ENCODE peak calls at places on chromosomes 7 and 10, in four cellular contexts. One of them, this sample, is unnamed.

GRCh38 chr10:62790019-62790555 is 14.4 kb upstream of the ADO start:
- DNase-seq in AG09319: no peak
- DNase-seq in ovary: no peak
- DNase-seq in kidney epithelial cell: no peak
- DNase-seq in this sample: no peak

GRCh38 chr7:39540320-39540719 is 25.9 kb upstream of the YAE1 start:
- DNase-seq in AG09319: no peak
- DNase-seq in ovary: no peak
- DNase-seq in kidney epithelial cell: no peak
- DNase-seq in this sample: no peak

GRCh38 chr7:138926241-138926612 is 55.0 kb downstream of the KIAA1549 start:
- DNase-seq in AG09319: no peak
- DNase-seq in ovary: no peak
- DNase-seq in kidney epithelial cell: no peak
- DNase-seq in this sample: no peak

GRCh38 chr7:1864126-1864940 is 194.3 kb downstream of the ELFN1 start:
- DNase-seq in kidney epithelial cell: no peak
- DNase-seq in AG09319: no peak
- DNase-seq in ovary: no peak
- DNase-seq in this sample: no peak

GRCh38 chr10:61284222-61284890 is 168.8 kb downstream of the TMEM26 start:
- DNase-seq in AG09319: no peak
- DNase-seq in kidney epithelial cell: no peak
- DNase-seq in ovary: no peak
- DNase-seq in this sample: no peak

GRCh38 chr7:158885624-158886023 is 29.3 kb downstream of the DYNC2I1 start:
- DNase-seq in ovary: no peak
- DNase-seq in kidney epithelial cell: no peak
- DNase-seq in AG09319: no peak
- DNase-seq in this sample: no peak

GRCh38 chr10:14325325-14325955 is 5.3 kb downstream of the FRMD4A start:
- DNase-seq in ovary: peak
- DNase-seq in AG09319: no peak
- DNase-seq in kidney epithelial cell: no peak
- DNase-seq in this sample: no peak

GRCh38 chr10:110229155-110229554 is 21.8 kb downstream of the MXI1 start:
- DNase-seq in kidney epithelial cell: no peak
- DNase-seq in AG09319: no peak
- DNase-seq in ovary: no peak
- DNase-seq in this sample: no peak

GRCh38 chr7:12895296-12895695 is 207.9 kb downstream of the ARL4A start:
- DNase-seq in AG09319: peak
- DNase-seq in kidney epithelial cell: no peak
- DNase-seq in ovary: no peak
- DNase-seq in this sample: no peak

GRCh38 chr7:148303295-148304013 is 287.1 kb upstream of the C7orf33 start:
- DNase-seq in ovary: peak
- DNase-seq in kidney epithelial cell: peak
- DNase-seq in AG09319: no peak
- DNase-seq in this sample: peak

GRCh38 chr7:104106106-104106505 is 101.7 kb downstream of the ORC5 start:
- DNase-seq in kidney epithelial cell: no peak
- DNase-seq in AG09319: no peak
- DNase-seq in ovary: no peak
- DNase-seq in this sample: no peak

GRCh38 chr7:95577137-95577536 is 19.2 kb downstream of the PDK4 start:
- DNase-seq in kidney epithelial cell: no peak
- DNase-seq in AG09319: no peak
- DNase-seq in ovary: no peak
- DNase-seq in this sample: no peak

GRCh38 chr7:41164440-41164839 is 538.5 kb downstream of the INHBA start:
- DNase-seq in kidney epithelial cell: no peak
- DNase-seq in AG09319: no peak
- DNase-seq in ovary: no peak
- DNase-seq in this sample: no peak

GRCh38 chr7:44376429-44377133 is 51.2 kb upstream of the CAMK2B start:
- DNase-seq in ovary: no peak
- DNase-seq in AG09319: no peak
- DNase-seq in kidney epithelial cell: no peak
- DNase-seq in this sample: no peak

GRCh38 chr10:17452060-17452894 is 2.1 kb downstream of the ST8SIA6 start:
- DNase-seq in ovary: no peak
- DNase-seq in kidney epithelial cell: no peak
- DNase-seq in AG09319: no peak
- DNase-seq in this sample: no peak

GRCh38 chr10:230758-231157 is 95.5 kb downstream of the ZMYND11 start:
- DNase-seq in AG09319: no peak
- DNase-seq in kidney epithelial cell: no peak
- DNase-seq in ovary: no peak
- DNase-seq in this sample: no peak

GRCh38 chr10:3068201-3068967 is 1.0 kb downstream of the PFKP start:
- DNase-seq in AG09319: no peak
- DNase-seq in kidney epithelial cell: no peak
- DNase-seq in ovary: peak
- DNase-seq in this sample: peak

GRCh38 chr7:101235050-101235449 is 2.6 kb downstream of the CLDN15 start:
- DNase-seq in kidney epithelial cell: no peak
- DNase-seq in ovary: no peak
- DNase-seq in AG09319: no peak
- DNase-seq in this sample: no peak
- TF ChIP-seq CTCF in kidney epithelial cell: peak
- TF ChIP-seq CTCF in ovary: no peak
- TF ChIP-seq CTCF in AG09319: peak
- TF ChIP-seq CTCF in this sample: peak

GRCh38 chr7:116293633-116294032 is 83.3 kb downstream of the TES start:
- DNase-seq in AG09319: no peak
- DNase-seq in ovary: no peak
- DNase-seq in kidney epithelial cell: no peak
- DNase-seq in this sample: no peak

GRCh38 chr7:116291937-116292336 is 81.6 kb downstream of the TES start:
- DNase-seq in kidney epithelial cell: no peak
- DNase-seq in ovary: no peak
- DNase-seq in AG09319: no peak
- DNase-seq in this sample: no peak

GRCh38 chr7:116293139-116293538 is 82.8 kb downstream of the TES start:
- DNase-seq in kidney epithelial cell: no peak
- DNase-seq in AG09319: no peak
- DNase-seq in ovary: no peak
- DNase-seq in this sample: no peak

GRCh38 chr7:116292381-116292780 is 82.0 kb downstream of the TES start:
- DNase-seq in AG09319: no peak
- DNase-seq in kidney epithelial cell: no peak
- DNase-seq in ovary: no peak
- DNase-seq in this sample: no peak

DNA sequence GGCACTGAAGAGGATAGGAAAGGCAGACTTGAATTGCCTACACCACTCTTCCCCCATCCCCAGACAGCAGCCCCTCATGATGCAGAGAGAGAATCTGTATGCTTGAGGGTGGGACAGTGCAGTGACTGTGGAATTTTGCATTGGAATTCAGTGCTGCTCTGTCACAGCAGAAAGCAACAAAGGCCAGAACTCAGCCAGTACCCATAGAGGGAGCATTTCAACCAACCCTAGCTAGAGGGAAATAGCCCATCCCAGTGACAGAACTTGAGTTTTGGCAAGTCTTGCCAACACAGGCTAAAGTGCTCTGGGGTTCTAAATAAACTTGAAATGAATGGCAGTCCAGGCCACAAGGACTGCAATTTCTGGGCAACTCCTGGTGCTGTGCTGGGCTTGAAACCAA is 80.4 kb downstream of the TES start:
- DNase-seq in kidney epithelial cell: no peak
- DNase-seq in AG09319: no peak
- DNase-seq in ovary: no peak
- DNase-seq in this sample: no peak
- TF ChIP-seq CTCF in kidney epithelial cell: no peak
- TF ChIP-seq CTCF in AG09319: no peak
- TF ChIP-seq CTCF in ovary: no peak
- TF ChIP-seq CTCF in this sample: no peak

GRCh38 chr10:93066544-93066913 is 5.9 kb downstream of the CYP26C1 start:
- DNase-seq in kidney epithelial cell: no peak
- DNase-seq in AG09319: no peak
- DNase-seq in ovary: no peak
- DNase-seq in this sample: no peak

GRCh38 chr10:93068411-93069244 is 5.1 kb upstream of the CYP26A1 start:
- DNase-seq in AG09319: no peak
- DNase-seq in kidney epithelial cell: no peak
- DNase-seq in ovary: no peak
- DNase-seq in this sample: no peak

GRCh38 chr10:93069245-93069561 is 4.5 kb upstream of the CYP26A1 start:
- DNase-seq in ovary: no peak
- DNase-seq in kidney epithelial cell: no peak
- DNase-seq in AG09319: no peak
- DNase-seq in this sample: no peak

GRCh38 chr10:93065675-93066543 is 5.3 kb downstream of the CYP26C1 start:
- DNase-seq in ovary: no peak
- DNase-seq in AG09319: no peak
- DNase-seq in kidney epithelial cell: no peak
- DNase-seq in this sample: no peak

GRCh38 chr10:93067443-93068365 is 6.0 kb upstream of the CYP26A1 start:
- DNase-seq in AG09319: no peak
- DNase-seq in ovary: no peak
- DNase-seq in kidney epithelial cell: no peak
- DNase-seq in this sample: no peak
- TF ChIP-seq CTCF in AG09319: no peak
- TF ChIP-seq CTCF in ovary: no peak
- TF ChIP-seq CTCF in kidney epithelial cell: no peak
- TF ChIP-seq CTCF in this sample: no peak

GRCh38 chr7:23530355-23530754 is 1.4 kb downstream of the TRA2A start:
- DNase-seq in kidney epithelial cell: no peak
- DNase-seq in ovary: no peak
- DNase-seq in AG09319: no peak
- DNase-seq in this sample: no peak
- TF ChIP-seq CTCF in kidney epithelial cell: no peak
- TF ChIP-seq CTCF in ovary: no peak
- TF ChIP-seq CTCF in AG09319: no peak
- TF ChIP-seq CTCF in this sample: no peak

GRCh38 chr7:20470726-20471125 is 140.0 kb downstream of the ITGB8 start:
- DNase-seq in ovary: no peak
- DNase-seq in AG09319: no peak
- DNase-seq in kidney epithelial cell: no peak
- DNase-seq in this sample: no peak
- TF ChIP-seq CTCF in ovary: no peak
- TF ChIP-seq CTCF in AG09319: no peak
- TF ChIP-seq CTCF in kidney epithelial cell: no peak
- TF ChIP-seq CTCF in this sample: no peak

GRCh38 chr10:73874267-73875138 is at the start of gene CAMK2G:
- DNase-seq in kidney epithelial cell: no peak
- DNase-seq in AG09319: peak
- DNase-seq in ovary: peak
- DNase-seq in this sample: peak

GRCh38 chr10:73871295-73871914 is 3.0 kb downstream of the CAMK2G start:
- DNase-seq in kidney epithelial cell: no peak
- DNase-seq in AG09319: no peak
- DNase-seq in ovary: no peak
- DNase-seq in this sample: no peak

GRCh38 chr10:73873843-73874215 is 526 bp downstream of the CAMK2G start:
- DNase-seq in AG09319: no peak
- DNase-seq in ovary: no peak
- DNase-seq in kidney epithelial cell: no peak
- DNase-seq in this sample: peak

GRCh38 chr10:73873163-73873842 is 1.1 kb downstream of the CAMK2G start:
- DNase-seq in kidney epithelial cell: no peak
- DNase-seq in AG09319: no peak
- DNase-seq in ovary: no peak
- DNase-seq in this sample: no peak

DNA sequence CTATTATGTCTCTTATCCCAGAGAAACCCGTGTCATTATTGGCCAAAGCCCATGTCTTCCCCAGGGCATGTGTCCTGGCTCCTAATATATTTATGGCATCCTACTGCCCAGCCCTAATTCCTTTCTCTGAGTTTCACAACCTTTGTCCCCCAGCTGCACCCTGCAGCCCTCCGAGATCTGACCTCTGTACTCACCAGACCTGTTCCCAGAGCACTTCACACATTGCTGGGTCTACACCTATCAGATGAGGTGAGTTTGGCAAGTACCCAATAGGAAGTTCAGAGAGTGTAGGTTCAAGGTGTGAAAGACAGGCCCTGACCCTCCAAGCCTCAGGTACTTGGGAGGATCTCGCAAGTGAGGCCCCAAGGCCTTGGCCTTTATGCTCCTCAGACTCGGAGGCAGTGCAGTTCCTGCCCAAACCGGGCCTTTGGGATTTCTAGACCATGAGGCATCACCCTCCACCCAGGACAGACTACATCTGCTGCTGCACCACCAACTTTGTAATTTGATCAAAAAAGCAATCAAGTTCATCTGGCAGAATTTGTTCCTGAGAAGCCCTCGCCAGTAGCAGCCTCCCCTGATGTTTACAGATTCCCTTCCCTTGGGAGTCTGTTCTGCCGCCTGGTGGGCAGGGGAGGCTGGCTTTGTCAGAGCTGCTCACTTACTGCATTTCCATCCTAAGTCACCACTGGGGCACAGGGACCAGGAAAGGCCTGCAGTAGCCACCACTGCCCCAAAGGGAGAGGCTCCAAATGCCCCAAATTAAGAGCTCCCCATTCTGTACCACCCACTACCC is 2.2 kb downstream of the CAMK2G start:
- DNase-seq in AG09319: peak
- DNase-seq in ovary: no peak
- DNase-seq in kidney epithelial cell: no peak
- DNase-seq in this sample: no peak
- TF ChIP-seq CTCF in AG09319: peak
- TF ChIP-seq CTCF in ovary: no peak
- TF ChIP-seq CTCF in kidney epithelial cell: peak
- TF ChIP-seq CTCF in this sample: peak

GRCh38 chr7:106521115-106521514 is 139.8 kb downstream of the CCDC71L start:
- DNase-seq in kidney epithelial cell: no peak
- DNase-seq in ovary: no peak
- DNase-seq in AG09319: no peak
- DNase-seq in this sample: no peak
- TF ChIP-seq CTCF in kidney epithelial cell: peak
- TF ChIP-seq CTCF in ovary: no peak
- TF ChIP-seq CTCF in AG09319: no peak
- TF ChIP-seq CTCF in this sample: no peak

DNA sequence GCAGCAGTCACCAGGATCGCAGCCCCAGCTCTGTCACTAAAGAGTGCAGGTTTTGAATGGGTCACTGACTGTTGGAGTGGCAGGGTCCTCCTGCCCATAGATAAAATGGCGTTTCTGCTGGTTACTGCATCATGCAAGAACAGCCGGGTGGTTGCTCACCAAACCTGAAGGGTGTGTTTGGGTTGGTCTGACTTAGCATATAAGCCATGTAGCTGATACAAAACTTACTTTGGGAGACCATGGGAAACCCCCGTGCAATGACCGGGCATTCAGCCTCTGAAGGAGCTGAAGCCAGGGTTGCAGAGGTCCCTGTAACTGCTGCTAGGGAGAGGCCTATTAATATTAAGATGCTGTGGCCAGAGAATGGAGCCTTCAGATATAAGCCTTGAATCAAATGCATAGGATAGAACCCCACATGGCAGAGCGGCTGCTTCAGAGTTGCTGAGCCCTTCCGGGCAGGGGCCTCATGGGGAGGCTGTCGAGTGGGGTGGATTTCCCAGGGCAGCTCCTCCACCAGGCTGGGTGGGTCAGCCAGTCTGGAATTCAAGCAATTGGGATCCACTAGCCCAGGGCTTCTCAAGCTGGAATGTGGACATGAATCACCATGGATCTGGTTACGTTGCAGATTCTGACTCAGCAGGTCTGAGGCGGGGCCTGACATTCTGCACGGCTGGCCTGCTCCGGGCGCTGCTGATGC is 70.9 kb upstream of the CTBP2 start:
- DNase-seq in AG09319: peak
- DNase-seq in kidney epithelial cell: peak
- DNase-seq in ovary: no peak
- DNase-seq in this sample: peak
- TF ChIP-seq CTCF in AG09319: peak
- TF ChIP-seq CTCF in kidney epithelial cell: no peak
- TF ChIP-seq CTCF in ovary: no peak
- TF ChIP-seq CTCF in this sample: no peak

This sample was measured in psoas muscle.